ENCODE peak calls at places on chromosomes 6 and 20, in five cellular contexts. B, E, W, K and C are unnamed samples.

GRCh38 chr20:20480689-20481088 is 112.8 kb downstream of the INSM1 start:
- DNase-seq in B (peak), E (no peak), W (peak), K (no peak), C (peak)

GRCh38 chr6:54057068-54057467 is 54.2 kb upstream of the MLIP start:
- DNase-seq in B (no peak), E (no peak), W (no peak), K (no peak), C (no peak)

GRCh38 chr20:39700527-39700926 is 738.4 kb downstream of the DHX35 start:
- DNase-seq in B (no peak), E (no peak), W (no peak), K (no peak), C (no peak)

GRCh38 chr6:21914121-21914973 is 320.8 kb downstream of the SOX4 start:
- DNase-seq in B (peak), E (peak), W (peak), K (peak), C (no peak)

GRCh38 chr6:77447254-77447653 is 16.0 kb downstream of the HTR1B start:
- DNase-seq in B (peak), E (no peak), W (no peak), K (no peak), C (no peak)

GRCh38 chr6:166989427-166990034 is 9.7 kb upstream of the CEP43 start:
- DNase-seq in B (peak), E (no peak), W (peak), K (no peak), C (no peak)

GRCh38 chr6:14091329-14091978 is 26.1 kb upstream of the CD83 start:
- DNase-seq in B (no peak), E (no peak), W (no peak), K (no peak), C (no peak)

GRCh38 chr20:31593221-31594001 is 11.7 kb upstream of the ID1 start:
- DNase-seq in B (peak), E (peak), W (peak), K (peak), C (peak)

GRCh38 chr20:58697867-58698703 is 5.5 kb downstream of the NPEPL1 start:
- DNase-seq in B (no peak), E (no peak), W (no peak), K (no peak), C (no peak)

GRCh38 chr20:3226864-3227263 is 12.1 kb downstream of the SLC4A11 start:
- DNase-seq in B (no peak), E (no peak), W (no peak), K (no peak), C (no peak)

GRCh38 chr6:111842271-111842822 is 30.9 kb downstream of the FYN start:
- DNase-seq in B (no peak), E (no peak), W (no peak), K (no peak), C (no peak)

GRCh38 chr6:22717906-22718305 is 148.5 kb downstream of the HDGFL1 start:
- DNase-seq in B (no peak), E (no peak), W (no peak), K (no peak), C (no peak)

GRCh38 chr20:14334306-14334930 is 3.0 kb downstream of the FLRT3 start:
- DNase-seq in B (peak), E (no peak), W (peak), K (no peak), C (peak)

GRCh38 chr20:32445539-32446273 is 87.6 kb downstream of the ASXL1 start:
- DNase-seq in B (no peak), E (no peak), W (peak), K (no peak), C (no peak)

GRCh38 chr20:33165416-33166055 is 2.4 kb upstream of the BPIFA2 start:
- DNase-seq in B (no peak), E (no peak), W (no peak), K (no peak), C (no peak)

GRCh38 chr6:42025066-42025789 is 25.1 kb upstream of the TAF8 start:
- DNase-seq in B (no peak), E (no peak), W (no peak), K (no peak), C (no peak)

GRCh38 chr20:63696628-63697356 is at the start of gene TNFRSF6B:
- DNase-seq in B (no peak), E (no peak), W (peak), K (no peak), C (no peak)
- H3K4me3 ChIP-seq in B (peak), E (peak), W (peak), K (no peak), C (peak)

GRCh38 chr6:87945966-87946365 is 101.7 kb upstream of the SPACA1 start:
- DNase-seq in B (peak), E (no peak), W (peak), K (peak), C (no peak)

GRCh38 chr6:87944541-87944954 is 103.1 kb upstream of the SPACA1 start:
- DNase-seq in B (peak), E (peak), W (peak), K (peak), C (no peak)

GRCh38 chr6:87945181-87945580 is 102.5 kb upstream of the SPACA1 start:
- DNase-seq in B (no peak), E (no peak), W (peak), K (no peak), C (no peak)

GRCh38 chr6:87949194-87949593 is 98.4 kb upstream of the SPACA1 start:
- DNase-seq in B (no peak), E (no peak), W (no peak), K (no peak), C (no peak)
- H3K4me3 ChIP-seq in B (no peak), E (no peak), W (no peak), K (no peak), C (no peak)

GRCh38 chr20:263701-264100 is 6.2 kb downstream of the DEFB132 start:
- DNase-seq in B (no peak), E (no peak), W (no peak), K (no peak), C (no peak)

GRCh38 chr20:266604-267562 is 9.4 kb downstream of the DEFB132 start:
- DNase-seq in B (peak), E (peak), W (peak), K (peak), C (no peak)

GRCh38 chr20:270517-270916 is 13.0 kb downstream of the DEFB132 start:
- DNase-seq in B (no peak), E (no peak), W (no peak), K (no peak), C (no peak)

GRCh38 chr20:271069-271468 is 13.5 kb downstream of the DEFB132 start:
- DNase-seq in B (no peak), E (no peak), W (no peak), K (no peak), C (no peak)

DNA sequence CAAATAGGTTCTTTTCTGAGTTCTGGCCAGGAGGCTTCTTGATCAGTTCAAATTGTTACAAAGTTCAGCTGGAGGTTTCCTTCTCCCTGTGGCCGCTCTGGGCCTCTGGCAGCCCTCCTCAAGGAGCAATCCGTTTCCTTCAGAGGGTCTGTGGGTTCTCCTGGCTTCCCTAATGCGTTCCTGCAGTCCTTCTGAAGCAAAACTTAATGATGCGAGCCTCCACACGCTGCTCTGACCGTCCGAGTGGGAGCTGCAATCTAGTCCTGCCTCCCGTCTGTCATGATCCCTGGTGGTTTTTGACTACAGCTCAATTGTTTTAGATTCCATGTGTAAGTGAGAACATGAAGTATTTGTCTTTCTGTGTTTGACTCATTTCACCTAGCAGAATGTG is 8.7 kb downstream of the DEFB132 start:
- DNase-seq in B (no peak), E (no peak), W (no peak), K (no peak), C (no peak)
- H3K4me3 ChIP-seq in B (no peak), E (no peak), W (no peak), K (no peak), C (no peak)

GRCh38 chr6:90180526-90180925 is 116.1 kb downstream of the BACH2 start:
- DNase-seq in B (no peak), E (no peak), W (no peak), K (no peak), C (no peak)

GRCh38 chr6:90179190-90180169 is 117.2 kb downstream of the BACH2 start:
- DNase-seq in B (peak), E (no peak), W (no peak), K (no peak), C (no peak)

GRCh38 chr6:90177544-90178293 is 118.9 kb downstream of the BACH2 start:
- DNase-seq in B (no peak), E (no peak), W (no peak), K (no peak), C (no peak)

GRCh38 chr6:90175627-90176538 is 120.8 kb downstream of the BACH2 start:
- DNase-seq in B (no peak), E (no peak), W (peak), K (peak), C (no peak)

GRCh38 chr6:90178294-90178678 is 118.4 kb downstream of the BACH2 start:
- DNase-seq in B (no peak), E (no peak), W (no peak), K (no peak), C (peak)
- H3K4me3 ChIP-seq in B (no peak), E (no peak), W (no peak), K (no peak), C (no peak)

GRCh38 chr6:33426590-33427563 is 7.0 kb downstream of the SYNGAP1 start:
- DNase-seq in B (peak), E (no peak), W (peak), K (no peak), C (no peak)

GRCh38 chr6:33427585-33428218 is 7.8 kb downstream of the SYNGAP1 start:
- DNase-seq in B (no peak), E (peak), W (peak), K (no peak), C (no peak)

GRCh38 chr6:33428891-33429744 is 9.3 kb downstream of the SYNGAP1 start:
- DNase-seq in B (no peak), E (no peak), W (no peak), K (no peak), C (no peak)

GRCh38 chr6:33429745-33430042 is 9.8 kb downstream of the SYNGAP1 start:
- DNase-seq in B (no peak), E (no peak), W (peak), K (no peak), C (no peak)

GRCh38 chr6:33428219-33428890 is 8.5 kb downstream of the SYNGAP1 start:
- DNase-seq in B (peak), E (peak), W (peak), K (no peak), C (no peak)
- H3K4me3 ChIP-seq in B (peak), E (peak), W (peak), K (no peak), C (peak)

GRCh38 chr6:19834858-19835257 is 2.3 kb upstream of the ID4 start:
- DNase-seq in B (no peak), E (no peak), W (no peak), K (no peak), C (no peak)

GRCh38 chr6:19838442-19839236 is 1.5 kb downstream of the ID4 start:
- DNase-seq in B (peak), E (peak), W (peak), K (peak), C (no peak)

GRCh38 chr6:19837511-19838441 is 606 bp downstream of the ID4 start:
- DNase-seq in B (peak), E (peak), W (peak), K (no peak), C (no peak)

GRCh38 chr6:19835605-19836004 is 1.6 kb upstream of the ID4 start:
- DNase-seq in B (no peak), E (no peak), W (peak), K (no peak), C (no peak)

DNA sequence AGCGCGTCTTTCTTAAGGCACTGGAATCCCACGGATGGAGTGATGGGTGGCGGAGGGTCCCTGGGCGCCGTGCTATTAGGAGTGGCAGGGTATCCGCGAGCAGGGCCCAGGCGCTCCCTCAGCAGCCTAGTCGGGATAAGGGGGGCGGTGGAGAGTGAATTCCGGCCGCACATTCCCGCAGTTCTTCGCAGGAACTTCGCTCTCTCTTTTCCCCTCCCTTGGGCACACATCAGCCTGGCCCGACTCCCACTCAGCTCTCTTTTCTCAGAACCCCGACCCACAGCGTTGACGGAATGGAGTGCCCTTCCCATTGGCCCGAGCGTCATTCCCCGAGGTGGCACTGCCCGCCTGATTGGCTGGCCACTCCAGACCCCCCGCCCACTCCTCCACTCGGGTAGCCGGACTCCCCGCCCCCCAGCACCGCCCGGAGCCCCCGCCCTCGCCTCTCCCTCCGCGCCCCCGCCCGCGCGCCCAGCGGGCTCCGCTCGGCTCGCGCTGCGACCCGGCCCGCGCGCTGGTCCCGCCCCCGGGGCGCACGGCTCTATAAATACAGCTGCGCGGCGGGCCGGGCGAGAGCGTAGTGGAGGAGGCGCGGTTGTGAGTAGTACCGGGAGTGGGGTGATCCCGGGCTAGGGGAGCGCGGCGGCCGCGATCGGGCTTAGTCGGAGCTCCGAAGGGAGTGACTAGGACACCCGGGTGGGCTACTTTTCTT is at the start of gene ID4:
- DNase-seq in B (peak), E (peak), W (peak), K (peak), C (peak)
- H3K4me3 ChIP-seq in B (peak), E (peak), W (peak), K (peak), C (peak)

GRCh38 chr6:25603251-25603650 is 48.8 kb upstream of the SCGN start:
- DNase-seq in B (no peak), E (no peak), W (no peak), K (no peak), C (no peak)

GRCh38 chr6:25602680-25602982 is 49.4 kb upstream of the SCGN start:
- DNase-seq in B (no peak), E (no peak), W (no peak), K (no peak), C (no peak)

GRCh38 chr6:25596928-25597818 is 54.8 kb upstream of the SCGN start:
- DNase-seq in B (peak), E (no peak), W (no peak), K (no peak), C (no peak)

GRCh38 chr6:25601797-25602679 is 50.0 kb upstream of the SCGN start:
- DNase-seq in B (peak), E (no peak), W (peak), K (no peak), C (peak)

DNA sequence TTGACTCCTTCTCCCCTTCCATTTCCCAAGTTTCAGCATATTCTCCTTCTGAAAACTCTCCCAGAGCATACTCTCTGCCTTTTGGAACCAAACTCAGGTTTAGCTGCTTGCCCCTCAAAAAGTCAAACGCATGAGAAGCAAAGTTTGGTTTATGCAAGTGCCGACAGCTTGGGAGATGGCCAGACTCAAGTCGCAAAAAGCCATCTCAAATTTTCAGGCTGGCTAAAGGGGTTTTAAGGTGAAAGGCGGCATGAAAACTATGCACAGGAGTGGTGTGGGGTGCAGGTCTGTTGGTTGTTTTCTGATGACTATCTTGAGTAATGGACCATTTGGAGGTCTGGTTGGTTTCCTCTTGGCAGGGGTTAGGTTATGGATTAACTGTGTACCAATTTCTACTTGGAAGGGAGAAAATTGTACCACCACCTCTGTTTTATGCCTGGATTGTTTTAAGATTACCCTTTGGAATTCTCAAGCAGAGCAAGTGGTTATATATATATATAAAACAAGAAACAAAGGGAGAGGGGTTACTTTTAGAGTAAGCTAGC is 52.4 kb upstream of the SCGN start:
- DNase-seq in B (no peak), E (no peak), W (no peak), K (no peak), C (no peak)
- H3K4me3 ChIP-seq in B (no peak), E (no peak), W (no peak), K (no peak), C (no peak)

GRCh38 chr20:25860531-25861150 is 164.0 kb upstream of the ZNF337 start:
- DNase-seq in B (no peak), E (peak), W (no peak), K (no peak), C (no peak)
- H3K4me3 ChIP-seq in B (no peak), E (no peak), W (no peak), K (no peak), C (no peak)